ENCODE peak calls at places on chromosomes 16 and 17, in eight cellular contexts. P is WERI-Rb-1, C is tibial artery, Q is esophagus muscularis mucosa, V is HCT116, X is left ventricle myocardium inferior, Y is GM23338, R is HepG2. J is an unnamed sample.

GRCh38 chr16:66873685-66874055 is 6.6 kb upstream of the PDP2 start:
- DNase-seq in P (no peak), C (no peak), Q (no peak), V (no peak), X (no peak), Y (peak; percentile 15), R (no peak), J (no peak)

GRCh38 chr16:88060524-88061219 is 109.4 kb downstream of the BANP start:
- DNase-seq in P (no peak), C (no peak), Q (no peak), V (no peak), X (no peak), Y (peak; percentile 20), R (no peak), J (no peak)

GRCh38 chr17:64920419-64921172 is 1.3 kb upstream of the LRRC37A3 start:
- DNase-seq in P (no peak), C (no peak), Q (peak; percentile 84), V (no peak), X (no peak), Y (peak; percentile 20), R (peak; percentile 44), J (no peak)

GRCh38 chr16:67892899-67893790 is at the start of gene PSKH1:
- DNase-seq in P (peak; percentile 97), C (peak; percentile 96), Q (peak; percentile 99), V (peak; percentile 88), X (peak; percentile 98), Y (peak; percentile 99), R (peak; percentile 95), J (peak; percentile 70)

GRCh38 chr16:56848056-56848936 is 16.7 kb upstream of the SLC12A3 start:
- DNase-seq in P (no peak), C (no peak), Q (no peak), V (no peak), X (no peak), Y (no peak), R (no peak), J (no peak)

GRCh38 chr17:64685705-64686104 is 23.6 kb upstream of the SMURF2 start:
- DNase-seq in P (no peak), C (no peak), Q (no peak), V (no peak), X (no peak), Y (no peak), R (no peak), J (no peak)

GRCh38 chr16:72021043-72021442 is 12.5 kb downstream of the DHODH start:
- DNase-seq in P (peak; percentile 43), C (no peak), Q (no peak), V (no peak), X (no peak), Y (peak; percentile 81), R (no peak), J (no peak)

GRCh38 chr16:28182183-28182582 is 29.6 kb downstream of the XPO6 start:
- DNase-seq in P (no peak), C (no peak), Q (no peak), V (no peak), X (no peak), Y (no peak), R (no peak), J (no peak)

DNA sequence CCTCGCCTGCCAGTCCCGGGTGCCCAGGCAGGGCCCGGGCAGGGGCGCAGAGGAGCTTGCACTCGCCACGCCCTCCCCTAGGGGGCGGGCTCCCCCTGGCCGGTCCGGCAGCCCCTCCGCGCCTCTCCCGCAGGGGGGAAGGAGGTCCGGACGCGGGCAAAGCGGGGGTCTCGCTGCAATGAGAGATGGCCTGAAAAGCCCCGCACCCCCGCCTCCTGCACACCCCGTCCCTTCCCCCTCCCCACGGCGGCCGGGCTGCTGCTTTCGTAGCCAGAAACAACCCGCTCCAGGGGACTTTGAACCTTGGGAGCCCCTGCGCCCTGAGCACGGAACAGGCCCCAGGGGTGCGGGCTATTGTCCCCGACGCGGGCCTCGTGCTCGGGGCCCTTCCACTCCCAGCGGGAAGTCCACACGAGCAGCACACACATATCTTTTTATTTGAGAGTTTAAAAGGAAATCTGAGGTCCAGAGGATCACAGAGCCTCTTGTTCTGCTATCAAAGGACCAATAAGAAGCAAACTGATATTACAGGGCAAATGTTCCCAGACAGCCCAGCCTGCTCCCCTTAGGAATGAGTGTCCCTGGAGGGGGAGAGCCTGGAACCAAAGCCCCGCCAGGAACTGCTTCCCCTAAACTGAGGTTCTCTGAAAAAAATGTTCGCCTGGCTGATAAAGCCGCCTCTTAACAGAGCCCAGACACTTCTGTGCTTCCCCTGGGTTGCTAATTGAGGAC is 5.8 kb upstream of the CBX4 start:
- DNase-seq in P (peak; percentile 79), C (no peak), Q (no peak), V (no peak), X (peak; percentile 54), Y (peak; percentile 78), R (peak; percentile 74), J (no peak)
- H3K4me3 ChIP-seq in P (peak overlapping the region; percentile 87), C (peak overlapping the region; percentile 59), Q (peak overlapping the region; percentile 55), V (peak overlapping the region; percentile 27), X (peak overlapping the region; percentile 82), Y (peak overlapping the region; percentile 64), R (peak overlapping the region; percentile 87), J (no peak overlapping the region)

GRCh38 chr17:50146230-50146926 is 4.1 kb downstream of the PPP1R9B start:
- DNase-seq in P (no peak), C (no peak), Q (no peak), V (no peak), X (no peak), Y (no peak), R (no peak), J (no peak)

GRCh38 chr17:50147841-50148225 is 2.6 kb downstream of the PPP1R9B start:
- DNase-seq in P (no peak), C (no peak), Q (no peak), V (no peak), X (no peak), Y (no peak), R (peak; percentile 90), J (no peak)

GRCh38 chr17:50145532-50146229 is 4.8 kb downstream of the PPP1R9B start:
- DNase-seq in P (no peak), C (no peak), Q (no peak), V (no peak), X (no peak), Y (no peak), R (no peak), J (no peak)

GRCh38 chr17:50148226-50149098 is 2.0 kb downstream of the PPP1R9B start:
- DNase-seq in P (no peak), C (peak; percentile 70), Q (no peak), V (no peak), X (peak; percentile 53), Y (peak; percentile 40), R (peak; percentile 51), J (peak; percentile 60)

GRCh38 chr17:50146927-50147640 is 3.4 kb downstream of the PPP1R9B start:
- DNase-seq in P (no peak), C (peak; percentile 71), Q (no peak), V (no peak), X (no peak), Y (no peak), R (no peak), J (no peak)
- TF ChIP-seq CTCF in P (no peak), C (no peak), Q (no peak), V (no peak), X (no peak), Y (no peak), R (no peak), J (no peak)

DNA sequence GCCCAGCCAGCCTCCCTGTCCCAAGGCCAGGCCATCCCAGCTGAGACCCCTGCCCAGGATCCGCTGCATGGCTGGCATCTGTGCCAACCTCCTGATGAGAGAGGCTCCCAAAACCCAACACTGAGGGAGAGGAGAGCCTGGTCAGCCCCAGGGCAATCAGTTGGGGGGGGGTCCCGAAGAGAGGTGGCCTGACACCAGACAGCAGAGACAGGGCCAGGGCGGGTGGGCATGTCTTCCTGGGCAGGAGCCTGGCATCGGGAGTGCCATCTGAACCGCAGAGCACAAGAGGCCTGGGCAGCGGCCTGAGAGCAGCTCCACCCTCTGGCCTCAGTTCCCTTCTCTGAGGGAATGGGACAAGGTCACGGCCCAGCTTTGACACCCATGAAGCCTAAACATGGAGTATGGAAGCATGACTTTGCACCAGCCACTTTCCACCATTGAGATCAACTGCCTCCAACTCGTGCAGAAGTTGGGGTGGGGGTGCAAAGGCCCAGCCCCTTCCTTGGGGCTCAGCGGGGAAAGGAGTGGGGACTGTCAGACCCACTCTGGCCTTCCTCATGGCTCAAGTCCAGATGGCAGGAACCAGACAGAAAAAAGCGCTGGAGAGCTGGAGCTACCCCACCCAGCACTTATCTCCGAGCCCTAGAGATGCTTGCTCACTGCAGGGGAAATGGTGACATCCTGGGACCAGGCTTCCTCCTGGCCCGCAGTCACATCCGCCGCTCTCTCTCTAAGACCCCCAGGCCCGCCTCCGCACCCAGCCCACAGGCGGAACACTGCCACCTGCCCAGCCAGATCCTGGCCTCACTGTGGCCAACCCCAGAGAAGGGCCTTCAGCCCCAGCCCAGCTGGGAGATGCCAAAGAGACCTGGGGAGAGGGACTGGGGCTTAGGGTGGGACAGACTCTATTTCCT is 9.7 kb downstream of the RHBDF2 start:
- DNase-seq in P (no peak), C (no peak), Q (no peak), V (no peak), X (no peak), Y (no peak), R (no peak), J (no peak)
- H3K4me3 ChIP-seq in P (no peak overlapping the region), C (no peak overlapping the region), Q (no peak overlapping the region), V (no peak overlapping the region), X (peak overlapping the region; percentile 41), Y (no peak overlapping the region), R (peak overlapping the region; percentile 47), J (no peak overlapping the region)

GRCh38 chr17:77257169-77257568 is 116.4 kb downstream of the SEC14L1 start:
- DNase-seq in P (no peak), C (no peak), Q (no peak), V (no peak), X (no peak), Y (no peak), R (no peak), J (no peak)

GRCh38 chr17:77256710-77257109 is 115.9 kb downstream of the SEC14L1 start:
- DNase-seq in P (no peak), C (no peak), Q (no peak), V (no peak), X (no peak), Y (no peak), R (no peak), J (no peak)

GRCh38 chr17:77252736-77253135 is 112.0 kb downstream of the SEC14L1 start:
- DNase-seq in P (no peak), C (no peak), Q (no peak), V (no peak), X (no peak), Y (no peak), R (no peak), J (no peak)

GRCh38 chr17:77253611-77254051 is 112.9 kb downstream of the SEC14L1 start:
- DNase-seq in P (no peak), C (no peak), Q (no peak), V (no peak), X (no peak), Y (peak; percentile 35), R (no peak), J (no peak)

DNA sequence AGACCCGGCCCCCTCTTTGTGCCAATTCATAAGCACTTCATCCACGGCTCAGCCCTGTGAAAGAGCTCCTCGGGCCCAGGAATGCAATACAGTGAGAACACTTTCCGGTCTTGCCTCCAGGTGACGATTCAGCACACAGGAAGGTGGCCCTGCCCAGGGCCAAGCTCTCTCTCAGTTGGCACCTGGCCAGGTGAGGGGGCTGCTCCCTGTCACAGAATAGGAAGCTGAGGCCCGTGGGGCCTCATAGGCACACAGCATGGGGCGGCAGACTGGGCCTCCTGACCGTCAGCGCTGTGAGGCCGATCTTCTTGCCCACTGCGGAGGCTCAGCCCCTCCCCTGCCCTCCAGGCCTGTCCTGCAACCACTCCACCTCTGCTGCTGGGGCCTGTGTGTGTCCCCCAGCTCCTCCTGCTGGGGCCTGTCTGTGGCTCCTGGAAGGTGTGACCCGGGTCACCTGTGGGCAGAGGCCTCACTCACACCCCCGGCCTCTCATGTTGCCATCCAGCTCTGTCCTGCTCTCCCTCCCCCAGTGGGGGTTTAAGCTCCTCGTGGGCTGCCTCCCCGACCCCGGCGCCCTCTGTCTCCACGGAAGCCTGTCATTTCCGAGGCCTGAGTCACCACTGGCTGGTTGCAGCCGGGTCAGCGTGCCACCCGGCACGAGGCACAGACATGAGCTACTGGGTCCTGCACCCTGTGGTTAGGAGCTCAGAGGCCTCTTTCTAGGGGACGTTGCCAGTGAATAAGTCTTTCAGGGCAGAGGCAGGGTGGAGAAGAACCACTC is 114.4 kb downstream of the SEC14L1 start:
- DNase-seq in P (no peak), C (no peak), Q (no peak), V (peak; percentile 89), X (no peak), Y (peak; percentile 38), R (peak; percentile 73), J (no peak)
- TF ChIP-seq CTCF in P (no peak), C (no peak), Q (no peak), V (no peak), X (no peak), Y (no peak), R (peak; percentile 8), J (no peak)

J was measured in GM12864.